ENCODE peak calls at places on chromosomes 6 and 20, in four cellular contexts. G is K562, U is GM12878, V is GM12891. H is an unnamed sample.
A peak's percentile ranks its signal among the peaks of the same experiment; 100 is the strongest.

GRCh38 chr6:99129835-99130234 is 182.1 kb upstream of the FBXL4 start:
- DNase-seq in G (no peak), V (no peak), U (no peak), H (no peak)

GRCh38 chr20:34894723-34895122 is 18.3 kb downstream of the ACSS2 start:
- DNase-seq in U (no peak), V (no peak), G (no peak), H (no peak)

GRCh38 chr6:149210376-149210775 is 107.1 kb upstream of the TAB2 start:
- DNase-seq in U (no peak), V (no peak), G (no peak), H (no peak)

GRCh38 chr20:3803854-3804253 is 7.7 kb downstream of the CDC25B start:
- DNase-seq in U (no peak), G (no peak), V (no peak), H (no peak)

GRCh38 chr20:7817286-7817685 is 123.0 kb downstream of the HAO1 start:
- DNase-seq in G (no peak), U (no peak), V (no peak), H (no peak)

GRCh38 chr6:39309942-39310531 is 4.2 kb downstream of the KCNK17 start:
- DNase-seq in G (peak; percentile 91), U (no peak), V (peak; percentile 65), H (peak; percentile 69)

GRCh38 chr6:26576929-26577719 is 19.6 kb upstream of the ABT1 start:
- DNase-seq in V (no peak), G (peak; percentile 61), U (no peak), H (peak; percentile 76)

GRCh38 chr6:95848717-95849116 is 167.1 kb upstream of the FUT9 start:
- DNase-seq in V (no peak), G (no peak), U (no peak), H (no peak)

GRCh38 chr20:35285806-35286076 is 1.2 kb upstream of the EIF6 start:
- DNase-seq in V (no peak), G (no peak), U (no peak), H (no peak)

GRCh38 chr20:17066955-17067354 is 159.9 kb upstream of the PCSK2 start:
- DNase-seq in G (no peak), U (no peak), V (no peak), H (no peak)

GRCh38 chr20:64167676-64168075 is 3.4 kb downstream of the MYT1 start:
- DNase-seq in V (no peak), G (no peak), U (no peak), H (no peak)

GRCh38 chr20:50258790-50259483 is 68.3 kb downstream of the CEBPB start:
- DNase-seq in G (no peak), U (no peak), V (no peak), H (no peak)

GRCh38 chr6:18349350-18349749 is 37.8 kb upstream of the RNF144B start:
- DNase-seq in V (no peak), U (no peak), G (no peak), H (no peak)

GRCh38 chr6:85469276-85470022 is 19.6 kb downstream of the NT5E start:
- DNase-seq in G (no peak), U (no peak), V (no peak), H (no peak)

GRCh38 chr20:37384683-37385174 is 38.8 kb downstream of the SRC start:
- DNase-seq in V (peak; percentile 87), G (peak; percentile 90), U (no peak), H (peak; percentile 45)

GRCh38 chr6:2103644-2104523 is 141.5 kb downstream of the GMDS start:
- DNase-seq in G (no peak), U (peak; percentile 11), V (no peak), H (no peak)

DNA sequence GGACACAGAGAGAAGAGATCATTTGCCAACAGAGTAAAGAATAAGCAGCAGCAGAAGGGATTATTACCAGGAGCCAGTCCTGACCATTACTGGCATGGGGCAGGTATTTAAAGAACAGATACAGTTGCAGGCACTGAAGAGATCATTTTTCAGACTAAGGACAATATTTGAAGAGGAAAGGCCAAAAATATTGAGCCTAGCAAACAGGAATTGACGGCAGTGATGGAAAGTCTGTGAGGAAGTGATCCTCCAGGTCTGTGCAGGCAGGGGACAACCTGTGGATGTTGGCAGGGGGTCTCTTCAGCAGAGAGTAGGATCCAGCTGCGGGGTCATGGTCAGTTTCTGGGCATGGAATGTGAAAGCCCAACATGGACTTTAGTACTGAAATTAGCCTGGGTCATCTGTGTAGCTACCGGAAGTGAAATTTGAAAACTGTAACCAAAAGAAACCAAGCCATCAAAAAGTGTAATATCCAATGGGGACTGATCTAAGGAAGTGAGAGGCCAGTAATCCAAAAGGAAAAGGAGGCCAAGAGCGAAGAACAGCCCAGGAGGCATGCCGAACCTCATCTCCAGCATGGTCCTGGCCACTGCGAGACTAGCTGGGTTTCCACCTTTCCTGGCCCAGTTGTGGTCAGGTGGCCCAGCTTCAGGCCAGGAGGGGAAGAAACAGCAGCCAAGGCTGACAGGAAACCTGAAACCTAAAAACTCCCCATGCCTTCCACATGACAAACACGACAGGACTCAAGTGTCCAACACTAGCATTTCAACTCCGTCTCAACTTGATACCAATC is 115.1 kb upstream of the TNFAIP3 start:
- DNase-seq in V (no peak), U (no peak), G (no peak), H (no peak)
- TF ChIP-seq SPI1 in V (peak; percentile 17), U (peak; percentile 48), G (no peak), H (no peak)

GRCh38 chr6:41367700-41368099 is 32.3 kb downstream of the NCR2 start:
- DNase-seq in U (no peak), G (peak; percentile 78), V (no peak), H (peak; percentile 39)
- TF ChIP-seq SPI1 in U (no peak), G (no peak), V (no peak), H (no peak)

DNA sequence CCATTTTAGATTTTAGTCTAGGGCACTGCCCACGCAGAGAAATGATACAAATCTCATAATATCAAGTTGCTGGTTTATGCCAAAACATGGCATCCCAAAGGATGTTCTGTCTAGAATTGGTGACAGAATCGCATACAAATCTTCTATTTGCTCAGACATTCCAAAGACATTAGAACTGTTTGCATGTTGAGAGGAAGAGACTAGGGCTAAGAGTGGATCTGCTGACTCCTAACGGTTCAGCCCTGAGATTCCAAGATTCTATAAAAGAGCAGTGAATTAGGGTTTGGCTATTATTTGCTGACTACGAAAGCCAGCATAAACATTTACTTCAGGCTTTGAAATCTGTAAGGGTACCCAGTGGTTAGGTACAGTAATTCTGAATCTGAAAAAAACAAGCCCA is 3.6 kb downstream of the EPB41L2 start:
- DNase-seq in V (no peak), G (no peak), U (no peak), H (no peak)
- TF ChIP-seq SPI1 in V (no peak), G (no peak), U (no peak), H (no peak)

GRCh38 chr6:56401477-56402070 is 154.2 kb upstream of the COL21A1 start:
- DNase-seq in V (no peak), G (no peak), U (no peak), H (no peak)

GRCh38 chr6:56399250-56399671 is 151.9 kb upstream of the COL21A1 start:
- DNase-seq in G (no peak), V (no peak), U (no peak), H (no peak)

GRCh38 chr6:56396435-56396834 is 149.1 kb upstream of the COL21A1 start:
- DNase-seq in U (no peak), G (no peak), V (no peak), H (no peak)

GRCh38 chr6:56400273-56400672 is 152.9 kb upstream of the COL21A1 start:
- DNase-seq in V (no peak), G (no peak), U (no peak), H (no peak)

DNA sequence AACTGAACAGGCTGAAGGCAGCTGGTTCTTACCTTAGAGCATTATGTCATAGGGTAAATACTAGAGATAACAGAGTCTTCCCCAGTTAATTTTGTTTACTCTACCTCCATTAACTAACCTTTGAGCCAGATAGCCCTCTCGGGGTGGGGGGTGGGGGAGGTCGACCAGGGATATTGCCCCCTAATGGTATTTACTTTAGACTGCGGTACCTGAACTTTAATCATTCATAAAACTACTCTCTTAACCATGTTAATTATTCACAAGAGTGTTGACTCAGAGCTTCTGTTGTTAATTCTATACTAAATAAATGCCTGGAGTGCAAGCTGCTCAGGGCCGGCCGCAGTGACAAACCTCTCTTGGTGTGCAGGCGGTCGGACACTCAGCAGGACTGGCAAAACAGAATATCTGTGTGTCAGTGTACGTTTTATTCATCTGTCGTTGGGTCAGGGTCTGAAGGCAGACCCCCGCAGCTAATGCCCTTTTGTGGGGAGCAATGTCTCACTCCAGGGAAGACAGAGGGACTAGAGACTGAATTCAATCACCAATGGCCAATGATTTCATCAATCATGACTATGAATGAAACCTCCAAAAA is 152.4 kb upstream of the COL21A1 start:
- DNase-seq in G (no peak), V (no peak), U (no peak), H (no peak)
- TF ChIP-seq SPI1 in G (no peak), V (no peak), U (no peak), H (no peak)

GRCh38 chr6:146202570-146202969 is 173.7 kb downstream of the GRM1 start:
- DNase-seq in G (no peak), U (no peak), V (no peak), H (no peak)
- TF ChIP-seq SPI1 in G (no peak), U (no peak), V (no peak), H (no peak)

GRCh38 chr6:138292482-138292881 is 74.2 kb upstream of the PBOV1 start:
- DNase-seq in U (no peak), G (no peak), V (no peak), H (no peak)

GRCh38 chr6:138293428-138293827 is 75.1 kb upstream of the PBOV1 start:
- DNase-seq in G (no peak), V (no peak), U (no peak), H (no peak)

GRCh38 chr6:138291036-138291848 is 73.0 kb upstream of the PBOV1 start:
- DNase-seq in G (no peak), V (no peak), U (no peak), H (no peak)

GRCh38 chr6:138290563-138290962 is 72.3 kb upstream of the PBOV1 start:
- DNase-seq in V (no peak), G (no peak), U (no peak), H (no peak)

GRCh38 chr6:138291849-138292181 is 73.5 kb upstream of the PBOV1 start:
- DNase-seq in G (no peak), U (no peak), V (no peak), H (no peak)
- TF ChIP-seq SPI1 in G (no peak), U (no peak), V (no peak), H (no peak)

GRCh38 chr20:10798811-10799210 is 125.0 kb upstream of the JAG1 start:
- DNase-seq in U (no peak), G (no peak), V (no peak), H (no peak)
- TF ChIP-seq SPI1 in U (no peak), G (no peak), V (no peak), H (no peak)

GRCh38 chr6:159097256-159097655 is 52.5 kb upstream of the TAGAP start:
- DNase-seq in U (no peak), V (no peak), G (no peak), H (no peak)
- TF ChIP-seq SPI1 in U (no peak), V (no peak), G (no peak), H (no peak)

DNA sequence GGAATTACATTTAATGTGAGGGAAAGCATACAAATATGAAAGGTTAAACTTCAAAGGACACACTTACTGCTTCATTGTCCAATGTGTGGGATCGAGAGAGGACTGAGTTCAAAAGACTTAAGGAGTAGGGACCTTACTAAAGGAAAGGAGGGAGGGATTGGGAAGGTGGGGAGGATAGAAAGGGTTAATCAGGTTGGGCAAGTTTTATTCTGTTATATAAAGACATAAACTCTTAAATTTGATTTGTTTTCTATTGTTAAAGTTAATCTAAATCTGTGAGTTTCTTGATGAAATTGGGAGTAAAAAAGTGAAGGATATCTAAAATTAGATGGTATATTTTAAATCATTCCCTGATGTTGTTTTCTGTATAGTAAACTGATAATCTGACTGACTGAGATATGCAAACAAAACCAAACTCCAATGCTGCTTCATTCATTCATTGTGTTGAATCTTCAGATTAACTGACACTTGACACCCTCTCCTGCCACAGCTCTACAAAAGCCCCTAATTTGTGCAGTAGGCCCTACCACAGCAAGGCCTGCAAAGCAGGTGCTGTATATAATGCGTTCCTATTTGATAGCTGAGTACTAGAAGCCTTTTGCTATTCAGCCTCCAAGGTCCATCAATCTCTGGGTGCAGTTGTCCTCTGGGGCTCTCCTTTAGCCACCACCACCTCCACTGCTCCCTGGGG is 1.3 kb upstream of the UBE2J1 start:
- DNase-seq in U (no peak), G (no peak), V (no peak), H (no peak)
- TF ChIP-seq SPI1 in U (no peak), G (no peak), V (no peak), H (no peak)